ENCODE peak calls at places on chromosomes 7 and 10, in four cellular contexts. I is AG10803, K is GM12865, R is natural killer cell. C is an unnamed sample.

GRCh38 chr10:29728541-29729049 is 93.8 kb upstream of the SVIL start:
- DNase-seq in I (no peak), K (no peak), R (no peak), C (no peak)

GRCh38 chr10:3758491-3758970 is 26.5 kb downstream of the KLF6 start:
- DNase-seq in I (no peak), K (no peak), R (no peak), C (no peak)

GRCh38 chr7:158317238-158318205 is 270.1 kb downstream of the PTPRN2 start:
- DNase-seq in I (no peak), K (no peak), R (no peak), C (no peak)

GRCh38 chr10:117980216-117980615 is 66.5 kb downstream of the RAB11FIP2 start:
- DNase-seq in I (peak), K (no peak), R (no peak), C (no peak)

GRCh38 chr10:4144802-4145201 is 359.8 kb upstream of the KLF6 start:
- DNase-seq in I (peak), K (no peak), R (no peak), C (no peak)

GRCh38 chr10:100204370-100204769 is 18.5 kb upstream of the ERLIN1 start:
- DNase-seq in I (no peak), K (no peak), R (no peak), C (no peak)

GRCh38 chr10:132897516-132898381 is 44.6 kb downstream of the CFAP46 start:
- DNase-seq in I (no peak), K (no peak), R (no peak), C (peak)

GRCh38 chr10:11746883-11747539 is 4.8 kb downstream of the ECHDC3 start:
- DNase-seq in I (no peak), K (no peak), R (no peak), C (no peak)

GRCh38 chr10:14904316-14904732 is 25.7 kb downstream of the SUV39H2 start:
- DNase-seq in I (peak), K (peak), R (no peak), C (no peak)

GRCh38 chr7:17601921-17602320 is 303.5 kb downstream of the AHR start:
- DNase-seq in I (no peak), K (no peak), R (no peak), C (no peak)

GRCh38 chr10:2986341-2986933 is 80.9 kb upstream of the PFKP start:
- DNase-seq in I (no peak), K (no peak), R (no peak), C (no peak)

GRCh38 chr7:33073243-33073642 is 10.7 kb upstream of the NT5C3A start:
- DNase-seq in I (no peak), K (peak), R (no peak), C (no peak)
- TF ChIP-seq CTCF in I (no peak), K (no peak), R (no peak), C (no peak)

DNA sequence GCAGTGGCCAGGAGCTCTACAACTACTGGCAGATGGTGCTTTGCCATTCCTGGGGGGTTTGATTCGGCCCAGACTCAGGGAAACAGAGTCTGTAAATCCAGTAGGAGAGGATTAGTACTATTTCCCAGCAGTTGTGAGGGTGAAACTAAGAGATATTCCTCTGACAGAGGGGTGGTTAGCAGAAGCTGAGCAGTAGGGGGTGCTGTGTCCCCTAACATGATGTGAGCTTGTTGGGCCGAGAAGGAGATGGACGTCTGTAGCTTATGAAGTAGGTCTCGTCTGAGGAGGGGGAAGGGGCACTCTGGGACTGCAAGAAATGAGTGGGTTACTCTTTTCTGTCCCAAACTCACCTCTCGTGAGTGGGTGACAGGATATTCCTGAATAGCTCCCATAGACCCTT is 179.2 kb upstream of the MBL2 start:
- DNase-seq in I (no peak), K (peak), R (no peak), C (no peak)
- TF ChIP-seq CTCF in I (no peak), K (peak), R (no peak), C (no peak)

DNA sequence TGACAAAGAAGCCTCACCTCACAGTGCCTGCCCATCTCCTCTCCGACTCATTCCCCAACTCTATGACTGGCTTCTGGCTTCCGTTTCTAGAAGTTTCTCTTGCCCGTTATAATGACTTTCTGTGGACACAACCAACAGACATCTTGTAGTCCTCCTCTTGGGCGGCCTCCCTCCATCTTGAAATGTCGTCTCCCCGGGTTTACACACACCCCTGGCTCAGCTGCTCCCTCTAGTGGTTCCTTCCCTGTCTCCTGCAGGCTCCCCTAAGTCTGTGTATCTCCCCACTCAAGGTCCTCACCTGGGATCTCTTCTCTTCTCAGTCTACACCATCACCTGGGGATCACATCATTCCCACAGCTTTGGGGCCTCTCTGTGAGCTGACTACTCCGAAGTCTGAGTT is 123.4 kb upstream of the NEBL start:
- DNase-seq in I (no peak), K (peak), R (no peak), C (no peak)
- TF ChIP-seq CTCF in I (peak), K (peak), R (no peak), C (no peak)

GRCh38 chr7:23308754-23309153 is 9.6 kb downstream of the MALSU1 start:
- DNase-seq in I (no peak), K (no peak), R (no peak), C (no peak)
- TF ChIP-seq CTCF in I (no peak), K (no peak), R (no peak), C (no peak)

DNA sequence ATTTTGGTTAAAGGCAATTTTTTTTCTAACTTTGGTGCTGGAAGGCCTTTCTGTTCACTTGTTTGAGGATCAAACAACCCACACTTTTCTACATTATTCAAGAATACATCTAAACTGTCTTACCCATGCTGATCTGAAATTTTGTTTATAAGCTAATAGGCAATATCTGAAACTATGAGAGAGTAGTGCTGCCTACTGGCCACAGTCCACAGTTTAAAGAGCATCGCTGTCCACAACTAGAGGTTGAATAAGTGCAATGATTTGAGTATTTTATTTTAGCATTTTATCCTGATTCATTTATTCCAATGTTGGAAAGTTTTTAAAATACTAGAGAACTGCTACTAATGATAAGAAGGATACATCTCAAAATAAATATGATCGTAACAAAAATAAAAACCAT is 306.9 kb downstream of the ELMO1 start:
- DNase-seq in I (no peak), K (no peak), R (no peak), C (no peak)
- TF ChIP-seq CTCF in I (no peak), K (no peak), R (peak), C (no peak)

DNA sequence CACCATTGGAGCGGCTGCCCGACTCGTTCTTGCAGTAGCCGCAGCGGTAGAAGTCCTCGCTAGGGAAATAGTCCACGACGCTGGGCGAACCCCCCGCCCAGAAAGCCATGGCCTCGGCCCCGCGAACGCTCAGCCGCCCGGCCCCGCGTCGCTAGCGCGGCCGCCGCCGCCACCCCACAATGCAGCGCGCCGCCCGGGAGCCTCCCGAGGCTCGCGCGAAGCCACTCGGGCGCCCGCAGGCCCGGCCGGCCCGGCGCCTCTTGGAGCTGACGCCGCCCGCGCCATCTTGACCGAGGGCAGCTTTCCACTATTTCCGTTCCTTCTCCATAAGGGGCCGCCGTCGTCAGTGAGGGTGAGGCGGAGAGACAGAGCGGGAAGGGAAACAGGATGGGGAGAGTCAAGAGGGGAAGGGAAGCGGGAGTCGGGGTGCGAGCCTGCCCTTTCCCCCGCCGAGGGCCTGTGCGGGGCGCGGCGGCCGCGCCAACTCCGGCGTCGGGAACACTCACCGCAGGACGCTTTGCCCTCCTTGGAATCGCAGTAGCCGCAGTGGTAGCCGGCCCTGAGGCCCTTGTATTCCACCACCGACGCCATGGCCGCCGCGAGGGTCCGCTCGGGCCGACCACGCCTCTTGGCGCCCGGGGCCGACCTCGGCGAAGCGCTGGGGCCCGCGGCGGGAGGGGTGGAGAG is at the start of gene ATE1:
- DNase-seq in I (peak), K (peak), R (peak), C (peak)
- TF ChIP-seq CTCF in I (no peak), K (no peak), R (no peak), C (no peak)

GRCh38 chr10:68792115-68792514 is 35.2 kb upstream of the STOX1 start:
- DNase-seq in I (peak), K (no peak), R (no peak), C (no peak)
- TF ChIP-seq CTCF in I (peak), K (no peak), R (no peak), C (no peak)

DNA sequence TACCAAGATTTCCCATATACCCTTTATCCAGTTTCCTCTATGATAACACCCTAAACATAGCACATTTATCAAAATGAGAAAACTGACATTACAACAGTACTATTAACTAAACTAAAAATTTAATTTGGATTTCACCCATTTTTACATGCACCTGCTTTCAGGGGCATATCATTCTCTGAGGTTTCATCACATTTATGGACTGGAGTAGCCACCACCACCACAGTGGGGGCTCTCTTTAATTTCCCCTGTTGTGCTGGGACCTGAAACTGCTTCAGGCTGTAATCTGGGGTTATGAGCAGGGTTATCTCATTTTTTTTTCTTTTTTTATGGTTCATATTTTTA is 637.9 kb upstream of the DPP6 start:
- DNase-seq in I (no peak), K (no peak), R (no peak), C (no peak)
- TF ChIP-seq CTCF in I (no peak), K (no peak), R (no peak), C (no peak)

GRCh38 chr10:75498866-75499265 is 67.4 kb downstream of the LRMDA start:
- DNase-seq in I (no peak), K (no peak), R (no peak), C (no peak)

GRCh38 chr10:75497997-75498797 is 66.8 kb downstream of the LRMDA start:
- DNase-seq in I (peak), K (no peak), R (no peak), C (no peak)

GRCh38 chr10:75495434-75496190 is 64.2 kb downstream of the LRMDA start:
- DNase-seq in I (no peak), K (no peak), R (no peak), C (no peak)

GRCh38 chr10:75493464-75493863 is 62.0 kb downstream of the LRMDA start:
- DNase-seq in I (peak), K (no peak), R (no peak), C (no peak)

DNA sequence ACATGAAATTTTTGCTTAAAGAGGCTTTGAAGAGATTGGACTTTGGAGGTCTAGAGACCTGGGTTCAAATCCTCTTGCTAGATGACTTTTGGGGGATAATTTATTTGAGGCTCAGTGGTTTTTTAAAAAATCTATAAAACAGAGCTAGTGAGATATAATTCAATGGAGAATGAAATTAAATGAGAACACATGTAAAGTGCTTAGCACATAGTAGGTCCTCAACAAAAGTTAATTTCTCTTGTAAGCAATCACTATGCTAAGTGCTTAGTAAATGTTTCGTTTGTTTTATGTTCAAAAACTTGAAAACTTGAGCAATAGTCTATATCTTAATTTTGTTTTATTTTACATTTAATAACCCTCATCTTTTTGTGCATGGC is 64.8 kb downstream of the LRMDA start:
- DNase-seq in I (no peak), K (no peak), R (no peak), C (no peak)
- TF ChIP-seq CTCF in I (no peak), K (no peak), R (no peak), C (no peak)

GRCh38 chr10:121753726-121754476 is 155.7 kb upstream of the FGFR2 start:
- DNase-seq in I (peak), K (peak), R (no peak), C (no peak)
- TF ChIP-seq CTCF in I (peak), K (peak), R (no peak), C (no peak)

C was measured in left lung.